ENCODE peak calls at places on chromosomes 4 and X, in four cellular contexts. One of them, this sample, is unnamed.
A peak's percentile ranks its signal among the peaks of the same experiment; 100 is the strongest.

GRCh38 chr4:107913283-107913899 is 18.0 kb upstream of the CYP2U1 start:
- DNase-seq in endothelial cell: peak; percentile 64
- DNase-seq in psoas muscle: no peak
- DNase-seq in activated T-cell treated with anti-CD3 and anti-CD28 coated beads for 1 hour: peak; percentile 3
- DNase-seq in this sample: no peak

GRCh38 chr4:52643846-52644245 is 15.3 kb downstream of the USP46 start:
- DNase-seq in endothelial cell: no peak
- DNase-seq in psoas muscle: peak; percentile 78
- DNase-seq in activated T-cell treated with anti-CD3 and anti-CD28 coated beads for 1 hour: no peak
- DNase-seq in this sample: no peak

GRCh38 chrX:136251042-136251991 is at the start of gene MAP7D3:
- DNase-seq in endothelial cell: peak; percentile 46
- DNase-seq in psoas muscle: peak; percentile 82
- DNase-seq in activated T-cell treated with anti-CD3 and anti-CD28 coated beads for 1 hour: peak; percentile 45
- DNase-seq in this sample: peak; percentile 86

GRCh38 chrX:31266172-31267076 is 194.6 kb upstream of the FTHL17 start:
- DNase-seq in endothelial cell: peak; percentile 35
- DNase-seq in psoas muscle: peak; percentile 57
- DNase-seq in activated T-cell treated with anti-CD3 and anti-CD28 coated beads for 1 hour: no peak
- DNase-seq in this sample: peak; percentile 82

GRCh38 chr4:150140774-150141400 is 62.6 kb downstream of the DCLK2 start:
- DNase-seq in endothelial cell: no peak
- DNase-seq in psoas muscle: no peak
- DNase-seq in activated T-cell treated with anti-CD3 and anti-CD28 coated beads for 1 hour: no peak
- DNase-seq in this sample: no peak

GRCh38 chrX:154380787-154381186 is 1.7 kb downstream of the EMD start:
- DNase-seq in endothelial cell: no peak
- DNase-seq in psoas muscle: no peak
- DNase-seq in activated T-cell treated with anti-CD3 and anti-CD28 coated beads for 1 hour: no peak
- DNase-seq in this sample: no peak

GRCh38 chr4:24570172-24570571 is 14.2 kb downstream of the DHX15 start:
- DNase-seq in endothelial cell: no peak
- DNase-seq in psoas muscle: no peak
- DNase-seq in activated T-cell treated with anti-CD3 and anti-CD28 coated beads for 1 hour: no peak
- DNase-seq in this sample: no peak

GRCh38 chr4:76301068-76301774 is 5.3 kb upstream of the STBD1 start:
- DNase-seq in endothelial cell: no peak
- DNase-seq in psoas muscle: peak; percentile 51
- DNase-seq in activated T-cell treated with anti-CD3 and anti-CD28 coated beads for 1 hour: no peak
- DNase-seq in this sample: no peak

GRCh38 chr4:80221161-80221560 is 23.9 kb downstream of the PRDM8 start:
- DNase-seq in endothelial cell: no peak
- DNase-seq in psoas muscle: no peak
- DNase-seq in activated T-cell treated with anti-CD3 and anti-CD28 coated beads for 1 hour: no peak
- DNase-seq in this sample: no peak

GRCh38 chrX:69503835-69504625 is at the start of gene NALF2:
- DNase-seq in endothelial cell: peak; percentile 74
- DNase-seq in psoas muscle: peak; percentile 71
- DNase-seq in activated T-cell treated with anti-CD3 and anti-CD28 coated beads for 1 hour: no peak
- DNase-seq in this sample: peak; percentile 85

GRCh38 chr4:53490965-53491622 is 100.2 kb downstream of the LNX1 start:
- DNase-seq in endothelial cell: peak; percentile 15
- DNase-seq in psoas muscle: no peak
- DNase-seq in activated T-cell treated with anti-CD3 and anti-CD28 coated beads for 1 hour: no peak
- DNase-seq in this sample: no peak

GRCh38 chr4:108008721-108009120 is 19.0 kb downstream of the HADH start:
- DNase-seq in endothelial cell: no peak
- DNase-seq in psoas muscle: no peak
- DNase-seq in activated T-cell treated with anti-CD3 and anti-CD28 coated beads for 1 hour: no peak
- DNase-seq in this sample: no peak

This sample was measured in kidney.